ENCODE peak calls at places on chromosome 12, in eight cellular contexts. J, Y, O, C, T, R, D and E are unnamed samples.
A peak's percentile ranks its signal among the peaks of the same experiment; 100 is the strongest.

GRCh38 chr12:106663385-106663784 is 80.6 kb downstream of the RFX4 start:
- DNase-seq in J (no peak), Y (no peak), O (no peak), C (no peak), T (no peak), R (no peak), D (no peak), E (no peak)

GRCh38 chr12:52151859-52152783 is 39.7 kb downstream of the KRT80 start:
- DNase-seq in J (peak; percentile 83), Y (peak; percentile 86), O (peak; percentile 76), C (peak; percentile 61), T (peak; percentile 71), R (peak; percentile 74), D (no peak), E (no peak)

GRCh38 chr12:124632510-124632909 is 65.1 kb upstream of the NCOR2 start:
- DNase-seq in J (no peak), Y (no peak), O (no peak), C (no peak), T (no peak), R (peak; percentile 13), D (no peak), E (no peak)

GRCh38 chr12:71477609-71478008 is 38.0 kb downstream of the LGR5 start:
- DNase-seq in J (no peak), Y (no peak), O (no peak), C (no peak), T (no peak), R (no peak), D (no peak), E (no peak)

GRCh38 chr12:30515351-30515750 is 180.3 kb downstream of the IPO8 start:
- DNase-seq in J (no peak), Y (no peak), O (no peak), C (no peak), T (no peak), R (peak; percentile 28), D (no peak), E (no peak)

GRCh38 chr12:9867531-9867930 is 1.6 kb downstream of the CLEC2B start:
- DNase-seq in J (no peak), Y (no peak), O (no peak), C (no peak), T (no peak), R (no peak), D (no peak), E (no peak)

GRCh38 chr12:71243375-71243774 is 85.6 kb upstream of the TSPAN8 start:
- DNase-seq in J (no peak), Y (no peak), O (no peak), C (no peak), T (no peak), R (peak; percentile 4), D (no peak), E (no peak)

GRCh38 chr12:122473543-122474323 is 27.0 kb downstream of the ZCCHC8 start:
- DNase-seq in J (no peak), Y (no peak), O (peak; percentile 40), C (no peak), T (peak; percentile 15), R (no peak), D (peak; percentile 45), E (no peak)

GRCh38 chr12:26799741-26800140 is 33.3 kb downstream of the ITPR2 start:
- DNase-seq in J (no peak), Y (no peak), O (no peak), C (no peak), T (no peak), R (no peak), D (no peak), E (no peak)

GRCh38 chr12:67621112-67621511 is 27.4 kb upstream of the DYRK2 start:
- DNase-seq in J (no peak), Y (no peak), O (no peak), C (no peak), T (no peak), R (no peak), D (no peak), E (no peak)

GRCh38 chr12:88810806-88811205 is 230.5 kb upstream of the KITLG start:
- DNase-seq in J (no peak), Y (no peak), O (no peak), C (no peak), T (no peak), R (no peak), D (no peak), E (no peak)

GRCh38 chr12:125381373-125381772 is 316.1 kb downstream of the AACS start:
- DNase-seq in J (no peak), Y (no peak), O (no peak), C (no peak), T (no peak), R (peak; percentile 42), D (no peak), E (no peak)

GRCh38 chr12:94074970-94075695 is 73.2 kb upstream of the PLXNC1 start:
- DNase-seq in J (peak; percentile 88), Y (peak; percentile 77), O (no peak), C (no peak), T (peak; percentile 76), R (peak; percentile 64), D (peak; percentile 76), E (no peak)

GRCh38 chr12:131894981-131895639 is 688 bp downstream of the ULK1 start:
- DNase-seq in J (peak; percentile 74), Y (peak; percentile 66), O (peak; percentile 52), C (no peak), T (no peak), R (peak; percentile 44), D (no peak), E (no peak)

GRCh38 chr12:9221476-9221875 is 13.3 kb upstream of the PZP start:
- DNase-seq in J (no peak), Y (no peak), O (no peak), C (no peak), T (no peak), R (no peak), D (no peak), E (no peak)

GRCh38 chr12:14264777-14265176 is 100.7 kb upstream of the ATF7IP start:
- DNase-seq in J (no peak), Y (no peak), O (no peak), C (no peak), T (no peak), R (no peak), D (no peak), E (no peak)

GRCh38 chr12:113749433-113749815 is 216.7 kb downstream of the RBM19 start:
- DNase-seq in J (no peak), Y (no peak), O (no peak), C (no peak), T (no peak), R (no peak), D (no peak), E (no peak)

GRCh38 chr12:41061189-41061588 is 126.9 kb upstream of the PDZRN4 start:
- DNase-seq in J (no peak), Y (no peak), O (no peak), C (no peak), T (no peak), R (no peak), D (no peak), E (no peak)

GRCh38 chr12:95557625-95558024 is 6.3 kb upstream of the USP44 start:
- DNase-seq in J (no peak), Y (no peak), O (no peak), C (no peak), T (no peak), R (no peak), D (no peak), E (no peak)

GRCh38 chr12:42426733-42427132 is 100.8 kb downstream of the PPHLN1 start:
- DNase-seq in J (no peak), Y (no peak), O (no peak), C (no peak), T (no peak), R (no peak), D (peak; percentile 89), E (peak; percentile 11)

GRCh38 chr12:2745655-2746054 is 49.1 kb upstream of the FKBP4 start:
- DNase-seq in J (no peak), Y (no peak), O (no peak), C (no peak), T (no peak), R (no peak), D (no peak), E (no peak)

DNA sequence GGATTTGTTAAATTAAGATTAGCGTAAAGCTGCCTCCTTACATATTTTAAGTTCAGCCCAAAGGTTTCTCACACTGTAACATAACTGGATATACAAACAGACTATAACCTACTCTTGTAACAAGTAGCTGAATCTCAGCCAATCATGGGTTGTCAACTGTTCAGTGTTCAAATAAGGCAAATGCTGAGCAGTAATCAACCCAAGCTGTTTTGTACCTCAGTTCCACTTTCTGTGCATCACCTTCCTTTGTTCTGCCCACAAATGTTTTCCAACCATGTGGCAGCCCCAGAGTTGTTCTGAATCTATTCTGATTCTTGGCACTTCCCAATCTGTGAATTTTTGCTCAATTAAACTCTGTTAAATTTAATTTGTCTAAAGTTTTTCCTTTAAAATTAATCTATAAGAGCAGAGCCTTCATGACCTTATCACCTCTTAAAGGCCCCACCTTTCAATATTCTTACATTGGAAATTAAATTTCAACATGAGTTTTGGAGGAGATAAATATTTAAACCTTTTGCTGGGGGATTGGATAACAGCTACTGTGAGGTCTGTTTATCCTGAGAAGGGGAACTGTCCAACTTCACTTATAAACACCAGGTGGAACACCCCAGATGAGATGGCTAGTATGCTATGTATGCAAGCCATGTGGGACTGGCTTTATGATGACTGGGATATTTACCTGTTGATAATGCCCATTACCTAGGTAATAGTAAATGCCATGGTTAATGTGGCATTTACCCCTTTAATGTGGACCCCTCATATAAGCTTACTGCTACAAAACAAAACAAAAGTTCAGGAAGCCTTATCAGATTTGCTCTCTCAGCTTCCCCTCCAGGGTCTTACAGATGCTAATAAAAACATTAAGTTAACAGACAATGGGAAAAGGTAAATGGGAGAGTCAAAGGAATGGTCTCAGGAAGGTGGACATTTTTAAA is 42.2 kb upstream of the ARID2 start:
- DNase-seq in J (no peak), Y (no peak), O (no peak), C (no peak), T (no peak), R (no peak), D (no peak), E (no peak)
- H3K4me3 ChIP-seq in J (no peak overlapping the region), Y (no peak overlapping the region), O (no peak overlapping the region), C (no peak overlapping the region), T (no peak overlapping the region), R (no peak overlapping the region), D (no peak overlapping the region), E (no peak overlapping the region)

DNA sequence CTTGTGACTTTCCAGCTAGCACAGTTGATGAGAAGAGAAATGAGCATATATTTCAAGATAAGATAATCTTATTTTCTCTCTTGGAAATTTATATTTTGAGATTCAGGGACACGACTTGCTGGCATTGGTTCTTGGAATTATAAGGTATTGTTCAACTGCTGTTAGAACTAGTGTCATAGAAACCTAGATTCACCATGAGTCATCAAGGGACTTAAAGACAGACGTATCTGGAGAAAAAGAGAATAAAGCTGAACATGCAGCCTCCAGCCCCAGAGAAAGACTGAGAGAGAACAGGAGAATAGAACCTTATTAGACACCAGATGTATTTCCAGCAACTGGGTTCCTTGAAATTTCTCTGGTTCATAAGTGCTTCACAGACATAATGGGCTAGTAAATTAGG is 194.4 kb upstream of the PPFIA2 start:
- DNase-seq in J (no peak), Y (no peak), O (no peak), C (no peak), T (no peak), R (no peak), D (no peak), E (no peak)
- H3K36me3 ChIP-seq in J (no peaks in the 10 kb centered on the region), Y (no peaks in the 10 kb centered on the region), O (no peaks in the 10 kb centered on the region), C (no peaks in the 10 kb centered on the region), T (no peaks in the 10 kb centered on the region), R (no peaks in the 10 kb centered on the region), D (no peaks in the 10 kb centered on the region), E (no peaks in the 10 kb centered on the region)

GRCh38 chr12:111410229-111411186 is 4.8 kb downstream of the SH2B3 start:
- DNase-seq in J (no peak), Y (no peak), O (no peak), C (no peak), T (no peak), R (no peak), D (no peak), E (no peak)
- H3K27ac ChIP-seq in J (peak overlapping the region; percentile 81), Y (peak overlapping the region; percentile 74), O (no peak overlapping the region), C (peak overlapping the region; percentile 57), T (peak overlapping the region; percentile 85), R (no peak overlapping the region), D (peak overlapping the region; percentile 83), E (no peak overlapping the region)

GRCh38 chr12:74541074-74541473 is 3.4 kb downstream of the ATXN7L3B start:
- DNase-seq in J (no peak), Y (no peak), O (no peak), C (no peak), T (no peak), R (no peak), D (no peak), E (no peak)
- H3K4me3 ChIP-seq in J (no peak overlapping the region), Y (peak overlapping the region; percentile 83), O (peak overlapping the region; percentile 6), C (no peak overlapping the region), T (no peak overlapping the region), R (no peak overlapping the region), D (no peak overlapping the region), E (no peak overlapping the region)